ENCODE peak calls at places on chromosomes 6 and 20, in four cellular contexts. I, K, G and M are unnamed samples.

GRCh38 chr6:4647414-4648365 is 128.5 kb upstream of the CDYL start:
- DNase-seq in K (peak; percentile 89), G (peak; percentile 91), I (peak; percentile 87), M (peak; percentile 80)

GRCh38 chr6:63844287-63844686 is 208.7 kb downstream of the PHF3 start:
- DNase-seq in G (peak; percentile 79), I (peak; percentile 74), K (no peak), M (no peak)

GRCh38 chr20:17542993-17543412 is 11.8 kb upstream of the BFSP1 start:
- DNase-seq in I (peak; percentile 88), G (peak; percentile 75), K (no peak), M (no peak)

GRCh38 chr6:138896104-138896756 is 91.8 kb downstream of the REPS1 start:
- DNase-seq in K (no peak), G (no peak), I (no peak), M (no peak)

GRCh38 chr20:10119336-10119735 is 84.5 kb downstream of the ANKEF1 start:
- DNase-seq in K (no peak), I (no peak), G (peak; percentile 16), M (no peak)

GRCh38 chr6:161750677-161751076 is 476.8 kb upstream of the AGPAT4 start:
- DNase-seq in G (no peak), I (no peak), K (no peak), M (no peak)

GRCh38 chr6:147000545-147001488 is 203.4 kb upstream of the STXBP5 start:
- DNase-seq in G (peak; percentile 74), I (peak; percentile 80), K (no peak), M (no peak)

GRCh38 chr6:54878705-54879104 is 32.1 kb downstream of the FAM83B start:
- DNase-seq in I (no peak), G (no peak), K (no peak), M (no peak)

GRCh38 chr6:100751590-100751989 is 129.5 kb downstream of the ASCC3 start:
- DNase-seq in K (no peak), I (no peak), G (no peak), M (no peak)

GRCh38 chr6:43913388-43914271 is 143.6 kb downstream of the VEGFA start:
- DNase-seq in G (peak; percentile 26), K (peak; percentile 59), I (peak; percentile 32), M (peak; percentile 28)

GRCh38 chr6:27471365-27472115 is 1.4 kb downstream of the ZNF184 start:
- DNase-seq in G (no peak), I (no peak), K (no peak), M (no peak)

GRCh38 chr6:996271-996852 is 303.4 kb upstream of the EXOC2 start:
- DNase-seq in G (no peak), K (no peak), I (no peak), M (no peak)

GRCh38 chr6:92122746-92123145 is 1296.6 kb downstream of the EPHA7 start:
- DNase-seq in K (no peak), G (peak; percentile 1), I (peak; percentile 0), M (no peak)

GRCh38 chr6:151286192-151286591 is 46.4 kb downstream of the AKAP12 start:
- DNase-seq in I (no peak), G (peak; percentile 38), K (no peak), M (no peak)

GRCh38 chr6:4902363-4902762 is 101.5 kb downstream of the RPP40 start:
- DNase-seq in K (no peak), G (no peak), I (no peak), M (no peak)

GRCh38 chr6:30703011-30703410 is 12.2 kb upstream of the NRM start:
- DNase-seq in K (no peak), I (no peak), G (no peak), M (no peak)

GRCh38 chr6:75130784-75131183 is 75.1 kb downstream of the COL12A1 start:
- DNase-seq in K (peak; percentile 2), G (peak; percentile 81), I (peak; percentile 65), M (no peak)

GRCh38 chr6:41634657-41635056 is 3.6 kb upstream of the MDFI start:
- DNase-seq in I (peak; percentile 91), K (no peak), G (peak; percentile 24), M (no peak)

GRCh38 chr20:49479785-49480184 is 2.7 kb downstream of the KCNB1 start:
- DNase-seq in I (no peak), G (no peak), K (no peak), M (no peak)

GRCh38 chr6:16199792-16200191 is 38.6 kb upstream of the GMPR start:
- DNase-seq in G (no peak), K (no peak), I (no peak), M (no peak)

GRCh38 chr20:41738584-41739193 is 120.5 kb upstream of the CHD6 start:
- DNase-seq in K (peak; percentile 64), G (peak; percentile 48), I (peak; percentile 61), M (peak; percentile 35)

DNA sequence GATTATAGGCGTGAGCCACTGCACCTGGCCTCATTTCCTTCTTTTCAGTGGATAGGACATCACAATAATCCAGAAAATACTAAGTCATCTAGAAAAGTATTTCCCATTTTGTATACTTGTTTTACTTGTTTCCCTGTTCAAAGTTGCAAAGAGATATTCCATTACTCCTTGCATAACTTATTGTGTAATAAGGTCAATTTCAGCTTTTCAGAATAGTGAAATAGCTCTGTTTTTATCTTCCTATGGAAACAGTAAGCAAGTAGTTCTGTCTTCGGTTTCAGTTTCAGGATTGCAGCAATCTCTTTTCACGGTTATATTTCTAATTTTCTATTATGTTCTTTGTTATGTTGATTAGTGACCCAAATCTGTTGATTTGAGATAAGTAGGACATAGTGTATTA is 6.0 kb downstream of the STX11 start:
- DNase-seq in K (no peak), G (peak; percentile 76), I (peak; percentile 80), M (no peak)
- H3K4me3 ChIP-seq in K (no peak overlapping the region), G (no peak overlapping the region), I (no peak overlapping the region), M (no peak overlapping the region)

GRCh38 chr6:3355358-3356055 is 96.8 kb downstream of the PSMG4 start:
- DNase-seq in K (peak; percentile 67), I (no peak), G (peak; percentile 52), M (peak; percentile 46)
- H3K4me3 ChIP-seq in K (no peak overlapping the region), I (no peak overlapping the region), G (peak overlapping the region; percentile 32), M (no peak overlapping the region)

GRCh38 chr6:69865126-69865525 is 1.2 kb upstream of the COL19A1 start:
- DNase-seq in I (peak; percentile 63), K (no peak), G (peak; percentile 25), M (no peak)

GRCh38 chr6:69867075-69867911 is 937 bp downstream of the COL19A1 start:
- DNase-seq in I (peak; percentile 39), G (peak; percentile 11), K (peak; percentile 38), M (peak; percentile 54)

GRCh38 chr6:69868961-69869360 is 2.6 kb downstream of the COL19A1 start:
- DNase-seq in G (no peak), K (no peak), I (no peak), M (no peak)

GRCh38 chr6:69868252-69868804 is 2.0 kb downstream of the COL19A1 start:
- DNase-seq in G (no peak), I (no peak), K (no peak), M (no peak)

GRCh38 chr6:69866351-69867074 is at the start of gene COL19A1:
- DNase-seq in I (no peak), K (peak; percentile 21), G (no peak), M (peak; percentile 32)
- H3K4me3 ChIP-seq in I (peak within 1 kb of the TSS; percentile 50), K (no peak within 1 kb of the TSS), G (peak within 1 kb of the TSS; percentile 56), M (peak within 1 kb of the TSS; percentile 42)

DNA sequence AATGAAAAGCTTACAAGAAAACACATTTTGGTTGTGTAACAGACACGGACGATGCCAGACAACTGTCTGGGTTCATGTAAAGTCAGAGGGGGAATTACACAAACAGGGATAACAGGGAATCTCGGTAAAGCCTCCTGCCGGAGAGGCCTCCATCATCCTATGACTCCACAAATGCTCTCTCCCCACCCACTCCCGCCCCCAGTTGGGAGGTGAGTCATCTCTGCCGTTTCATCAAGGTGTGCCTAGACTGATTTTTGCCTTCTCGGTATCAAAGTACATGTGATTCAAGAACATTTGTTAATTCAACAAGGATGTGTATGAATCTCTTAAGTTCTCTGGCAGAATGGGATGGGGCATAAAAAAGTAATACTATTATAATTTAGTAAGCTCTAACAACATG is 304.9 kb upstream of the PRDM1 start:
- DNase-seq in I (no peak), G (no peak), K (no peak), M (no peak)
- H3K4me3 ChIP-seq in I (no peak overlapping the region), G (no peak overlapping the region), K (no peak overlapping the region), M (no peak overlapping the region)

GRCh38 chr6:153000243-153000642 is 2.3 kb downstream of the MTRF1L start:
- DNase-seq in I (no peak), G (no peak), K (no peak), M (no peak)
- H3K4me3 ChIP-seq in I (no peak overlapping the region), G (peak overlapping the region; percentile 10), K (no peak overlapping the region), M (no peak overlapping the region)

GRCh38 chr6:20148433-20148832 is 63.8 kb downstream of the MBOAT1 start:
- DNase-seq in K (no peak), G (no peak), I (no peak), M (no peak)
- H3K4me3 ChIP-seq in K (no peak overlapping the region), G (no peak overlapping the region), I (no peak overlapping the region), M (no peak overlapping the region)

DNA sequence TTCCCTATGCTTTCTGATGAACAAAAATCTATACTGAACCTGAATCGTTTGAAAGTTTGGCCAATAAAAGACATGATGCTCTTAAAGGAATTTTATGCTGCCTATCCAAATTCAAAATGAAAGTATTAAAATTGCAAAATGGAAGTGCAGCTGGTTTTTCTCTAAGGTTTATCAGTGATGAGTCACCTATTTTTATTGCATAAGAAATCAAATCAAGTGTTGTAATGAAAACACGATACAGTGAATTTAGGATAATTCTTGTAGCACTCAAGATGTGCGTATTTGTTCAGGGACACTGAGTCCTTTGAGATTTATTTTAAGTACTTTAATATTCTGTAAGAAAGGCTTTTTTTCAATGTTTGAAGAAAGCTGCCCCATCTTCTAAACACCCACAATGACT is 409.5 kb downstream of the ADGRB3 start:
- DNase-seq in G (peak; percentile 33), K (no peak), I (peak; percentile 46), M (no peak)
- H3K4me3 ChIP-seq in G (no peak overlapping the region), K (no peak overlapping the region), I (no peak overlapping the region), M (no peak overlapping the region)